ENCODE peak calls at places on chromosomes 4 and X, in ten cellular contexts. Q, G, T, K, A, U, N, L, S and W are unnamed samples.

GRCh38 chr4:87422104-87423052 is at the start of gene NUDT9:
- DNase-seq in A (peak), N (peak), S (peak), K (peak), L (peak), Q (peak), U (peak), T (peak), G (peak), W (peak)

GRCh38 chrX:136273986-136274385 is 22.8 kb upstream of the MAP7D3 start:
- DNase-seq in K (no peak), A (no peak), L (no peak), T (no peak), Q (peak), N (no peak), G (no peak), U (no peak), S (no peak), W (no peak)

GRCh38 chr4:162659716-162660115 is 495.9 kb upstream of the FSTL5 start:
- DNase-seq in A (no peak), S (no peak), N (no peak), U (no peak), Q (no peak), G (no peak), T (no peak), K (no peak), L (no peak), W (no peak)

GRCh38 chr4:74104145-74104544 is 5.2 kb upstream of the CXCL2 start:
- DNase-seq in U (no peak), Q (peak), G (no peak), A (peak), K (no peak), S (no peak), T (peak), L (peak), N (no peak), W (no peak)

GRCh38 chrX:30246769-30247489 is at the start of gene MAGEB1:
- DNase-seq in S (peak), Q (no peak), L (no peak), N (no peak), U (no peak), G (no peak), K (no peak), T (no peak), A (no peak), W (no peak)

GRCh38 chr4:12146349-12146748 is 717.7 kb upstream of the HS3ST1 start:
- DNase-seq in T (no peak), N (no peak), S (no peak), G (no peak), A (no peak), L (no peak), K (no peak), U (no peak), Q (no peak), W (no peak)

GRCh38 chr4:16636911-16637630 is 261.4 kb downstream of the LDB2 start:
- DNase-seq in K (no peak), A (no peak), G (no peak), T (no peak), S (no peak), Q (no peak), U (no peak), N (no peak), L (no peak), W (no peak)

GRCh38 chrX:15877380-15877779 is 22.8 kb upstream of the AP1S2 start:
- DNase-seq in G (no peak), T (no peak), K (no peak), L (no peak), N (peak), Q (no peak), S (no peak), A (no peak), U (no peak), W (no peak)

GRCh38 chr4:8836664-8837171 is 34.9 kb downstream of the HMX1 start:
- DNase-seq in U (peak), A (no peak), K (peak), G (peak), T (no peak), S (no peak), Q (no peak), L (peak), N (peak), W (no peak)

GRCh38 chr4:7736436-7737267 is 203.0 kb downstream of the AFAP1 start:
- DNase-seq in G (no peak), T (no peak), L (no peak), K (no peak), A (no peak), S (no peak), Q (no peak), U (no peak), N (no peak), W (peak)

GRCh38 chr4:161178310-161178709 is 985.5 kb downstream of the FSTL5 start:
- DNase-seq in U (no peak), A (no peak), K (no peak), Q (no peak), S (no peak), T (no peak), G (no peak), N (no peak), L (no peak), W (no peak)

GRCh38 chrX:108361316-108361715 is 76.9 kb downstream of the COL4A6 start:
- DNase-seq in N (no peak), G (no peak), S (no peak), Q (no peak), U (no peak), K (no peak), T (no peak), A (no peak), L (no peak), W (no peak)

GRCh38 chr4:143396695-143397094 is 60.0 kb downstream of the GAB1 start:
- DNase-seq in K (no peak), G (no peak), N (no peak), U (no peak), S (no peak), Q (no peak), A (no peak), T (no peak), L (no peak), W (no peak)

GRCh38 chrX:3697701-3698279 is 15.7 kb downstream of the PRKX start:
- DNase-seq in T (no peak), A (no peak), N (peak), Q (peak), L (no peak), S (no peak), G (no peak), K (no peak), U (no peak), W (peak)

GRCh38 chr4:72857787-72858186 is 211.7 kb downstream of the COX18 start:
- DNase-seq in K (no peak), L (no peak), A (no peak), G (no peak), U (no peak), T (no peak), S (no peak), N (no peak), Q (no peak), W (no peak)

GRCh38 chr4:8435656-8436121 is 4.8 kb downstream of the ACOX3 start:
- DNase-seq in Q (peak), K (no peak), T (peak), A (no peak), G (no peak), N (no peak), L (peak), S (no peak), U (peak), W (no peak)

GRCh38 chr4:54169176-54169575 is 59.9 kb upstream of the PDGFRA start:
- DNase-seq in Q (no peak), N (no peak), K (no peak), A (no peak), L (no peak), S (no peak), T (no peak), U (no peak), G (no peak), W (no peak)

GRCh38 chr4:157045507-157046127 is 30.3 kb upstream of the GLRB start:
- DNase-seq in T (no peak), U (no peak), K (peak), S (peak), G (no peak), A (peak), L (peak), Q (peak), N (peak), W (peak)

GRCh38 chrX:3697220-3697684 is 16.2 kb downstream of the PRKX start:
- DNase-seq in G (no peak), U (no peak), Q (peak), S (no peak), K (no peak), A (no peak), T (no peak), N (no peak), L (no peak), W (no peak)

DNA sequence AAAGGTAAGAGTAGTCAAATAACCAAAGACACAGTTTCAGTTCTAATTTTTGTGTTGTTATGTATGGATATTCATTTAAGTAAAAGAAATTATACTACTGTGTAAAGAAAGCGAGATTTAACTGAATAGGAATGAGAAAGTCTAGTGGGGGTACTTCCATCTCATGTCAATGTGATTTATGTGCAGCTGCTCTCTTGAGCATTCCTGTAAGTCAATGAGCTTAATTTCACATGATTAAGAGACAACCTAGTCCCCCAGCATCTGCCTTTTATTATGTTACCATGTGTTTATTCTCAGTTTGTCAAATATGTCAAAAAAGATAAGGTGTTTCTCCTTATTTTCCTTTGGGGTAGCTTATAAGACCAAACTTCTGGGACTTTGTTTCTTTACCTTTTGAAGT is 207.5 kb downstream of the IL1RAPL1 start:
- DNase-seq in L (no peak), N (no peak), T (no peak), A (no peak), S (no peak), K (no peak), U (no peak), G (no peak), Q (no peak), W (no peak)
- TF ChIP-seq POLR2A in L (no peak), N (no peak), T (no peak), A (no peak), S (no peak), K (no peak), U (no peak), G (no peak), Q (no peak), W (no peak)

GRCh38 chrX:110322603-110323002 is 4.7 kb upstream of the AMMECR1 start:
- DNase-seq in K (no peak), S (no peak), A (no peak), Q (no peak), L (no peak), G (no peak), U (no peak), N (no peak), T (no peak), W (no peak)

GRCh38 chrX:110320588-110320987 is 2.7 kb upstream of the AMMECR1 start:
- DNase-seq in T (no peak), L (no peak), S (no peak), U (no peak), G (no peak), Q (no peak), N (no peak), A (no peak), K (no peak), W (no peak)

GRCh38 chrX:110321670-110322069 is 3.8 kb upstream of the AMMECR1 start:
- DNase-seq in T (no peak), K (no peak), A (no peak), Q (no peak), N (no peak), L (no peak), U (no peak), G (no peak), S (no peak), W (no peak)

GRCh38 chrX:110318664-110318968 is 731 bp upstream of the AMMECR1 start:
- DNase-seq in Q (peak), U (no peak), S (no peak), K (no peak), L (no peak), T (peak), N (no peak), A (peak), G (no peak), W (no peak)

GRCh38 chrX:110321081-110321480 is 3.2 kb upstream of the AMMECR1 start:
- DNase-seq in U (no peak), G (no peak), S (no peak), A (no peak), K (no peak), Q (no peak), N (no peak), T (no peak), L (no peak), W (no peak)
- TF ChIP-seq POLR2A in U (no peak), G (no peak), S (no peak), A (no peak), K (no peak), Q (no peak), N (no peak), T (no peak), L (no peak), W (no peak)

GRCh38 chrX:102714994-102715393 is 2.7 kb downstream of the GPRASP2 start:
- DNase-seq in G (no peak), U (no peak), Q (no peak), S (no peak), N (no peak), A (no peak), K (no peak), T (no peak), L (no peak), W (no peak)

GRCh38 chrX:102723456-102723855 is 2.9 kb downstream of the GPRASP3 start:
- DNase-seq in U (no peak), T (no peak), N (no peak), L (no peak), K (no peak), G (no peak), Q (no peak), A (no peak), S (no peak), W (no peak)

GRCh38 chrX:102715967-102716366 is 3.7 kb downstream of the GPRASP2 start:
- DNase-seq in T (no peak), S (no peak), A (no peak), U (no peak), K (no peak), N (no peak), L (no peak), G (peak), Q (no peak), W (no peak)

DNA sequence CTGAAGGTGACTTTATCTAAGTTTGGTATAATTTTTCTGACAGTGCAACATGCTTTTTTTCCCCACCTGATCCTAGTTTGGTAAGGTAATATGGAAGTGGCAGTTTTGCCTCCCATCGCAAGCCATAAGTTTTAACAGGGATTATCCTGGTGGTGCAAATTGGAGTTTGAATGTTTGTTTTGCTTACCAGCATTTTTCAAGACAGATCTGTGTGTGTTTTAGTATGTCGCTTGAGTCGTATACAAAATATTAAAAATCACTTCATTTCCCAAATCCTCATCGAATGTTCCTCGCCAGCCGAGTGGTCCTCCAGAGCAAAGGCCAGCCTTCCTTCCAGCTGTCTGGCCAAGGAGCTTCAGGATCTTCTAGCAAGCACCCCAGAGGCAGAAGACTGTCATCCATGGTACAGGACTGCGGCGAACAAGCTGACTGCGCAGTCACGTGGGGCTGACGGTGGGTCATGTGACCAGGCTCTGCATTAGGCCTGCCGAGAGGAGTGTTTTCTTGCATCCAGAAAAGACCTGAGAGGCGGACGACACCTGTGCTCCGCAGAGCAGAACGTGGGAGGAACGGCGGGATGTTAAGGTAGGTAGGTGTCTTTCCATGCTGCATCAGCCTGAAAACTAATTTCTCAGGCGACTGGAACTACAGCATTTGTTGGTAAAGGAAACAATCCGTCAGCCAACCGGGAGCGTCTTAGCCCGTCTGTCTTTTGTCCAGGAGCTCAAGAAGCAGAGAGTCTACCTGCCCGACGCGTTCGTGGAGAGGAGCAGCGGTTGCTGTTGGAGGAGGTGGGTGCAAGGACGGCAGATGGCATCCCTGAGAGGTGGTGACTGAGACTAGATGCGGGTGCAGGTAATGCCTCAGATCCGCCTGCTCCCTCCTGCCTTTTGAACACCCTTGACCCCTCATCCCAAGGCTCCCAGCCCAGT is at the start of gene GPRASP3:
- DNase-seq in A (peak), Q (peak), L (peak), T (peak), S (peak), N (peak), G (peak), K (peak), U (peak), W (no peak)
- TF ChIP-seq POLR2A in A (peak), Q (no peak), L (no peak), T (no peak), S (peak), N (no peak), G (no peak), K (no peak), U (peak), W (no peak)

GRCh38 chr4:139453041-139453370 is 915 bp upstream of the RAB33B start:
- DNase-seq in U (peak), G (no peak), A (peak), N (no peak), L (peak), T (no peak), K (no peak), S (no peak), Q (peak), W (no peak)

GRCh38 chr4:139453371-139454110 is 380 bp upstream of the RAB33B start:
- DNase-seq in U (peak), Q (peak), K (peak), L (peak), G (peak), S (peak), T (peak), N (peak), A (peak), W (peak)

GRCh38 chr4:139454646-139455045 is 725 bp downstream of the RAB33B start:
- DNase-seq in N (no peak), T (no peak), S (no peak), G (no peak), Q (no peak), L (no peak), A (no peak), K (no peak), U (no peak), W (no peak)

GRCh38 chr4:139455187-139455586 is 1.3 kb downstream of the RAB33B start:
- DNase-seq in A (no peak), L (peak), Q (no peak), U (no peak), S (no peak), G (no peak), N (no peak), K (no peak), T (no peak), W (no peak)

DNA sequence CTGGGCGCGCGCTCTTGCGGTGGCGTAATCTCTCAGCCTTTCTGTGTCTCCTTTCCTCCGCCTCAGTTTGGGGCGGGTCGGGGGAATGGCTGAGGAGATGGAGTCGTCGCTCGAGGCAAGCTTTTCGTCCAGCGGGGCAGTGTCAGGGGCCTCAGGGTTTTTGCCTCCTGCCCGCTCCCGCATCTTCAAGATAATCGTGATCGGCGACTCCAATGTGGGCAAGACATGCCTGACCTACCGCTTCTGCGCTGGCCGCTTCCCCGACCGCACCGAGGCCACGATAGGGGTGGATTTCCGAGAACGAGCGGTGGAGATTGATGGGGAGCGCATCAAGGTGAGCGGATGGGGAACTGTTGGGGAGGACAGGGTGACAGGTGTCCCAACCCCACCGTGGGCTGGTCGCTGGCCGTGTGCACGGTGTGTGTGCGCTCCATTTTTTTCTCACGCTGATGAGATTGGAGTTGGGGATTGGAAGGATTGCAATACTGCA is at the start of gene RAB33B:
- DNase-seq in N (no peak), T (no peak), G (no peak), L (no peak), S (no peak), Q (no peak), U (no peak), A (no peak), K (no peak), W (no peak)
- TF ChIP-seq POLR2A in N (no peak), T (peak), G (peak), L (peak), S (no peak), Q (peak), U (no peak), A (no peak), K (peak), W (peak)